ENCODE peak calls at places on chromosomes 2 and 18, in four cellular contexts. L is lower lobe of right lung, T is colonic mucosa, C is upper lobe of right lung. P is an unnamed sample.

GRCh38 chr2:36545871-36546416 is 52.0 kb downstream of the FEZ2 start:
- DNase-seq in L (no peak), T (no peak), C (no peak), P (no peak)

GRCh38 chr2:196168181-196168580 is 3.2 kb downstream of the STK17B start:
- DNase-seq in L (no peak), T (no peak), C (no peak), P (no peak)

GRCh38 chr2:158755310-158755709 is 39.8 kb upstream of the DAPL1 start:
- DNase-seq in L (no peak), T (no peak), C (no peak), P (no peak)

GRCh38 chr2:74020717-74021406 is 36.2 kb downstream of the TET3 start:
- DNase-seq in L (peak; percentile 62), T (no peak), C (no peak), P (no peak)

GRCh38 chr2:187532333-187533120 is 21.7 kb downstream of the TFPI start:
- DNase-seq in L (no peak), T (no peak), C (no peak), P (no peak)

GRCh38 chr18:23650963-23651927 is 11.5 kb downstream of the ANKRD29 start:
- DNase-seq in L (no peak), T (no peak), C (no peak), P (no peak)

GRCh38 chr2:41910126-41910525 is 137.7 kb upstream of the PKDCC start:
- DNase-seq in L (no peak), T (no peak), C (no peak), P (peak; percentile 13)

GRCh38 chr2:19750136-19750535 is 151.6 kb downstream of the TTC32 start:
- DNase-seq in L (no peak), T (no peak), C (no peak), P (no peak)

GRCh38 chr2:57880446-57880845 is 166.2 kb upstream of the VRK2 start:
- DNase-seq in L (no peak), T (no peak), C (no peak), P (no peak)

GRCh38 chr2:157427003-157427921 is 16.6 kb downstream of the CYTIP start:
- DNase-seq in L (no peak), T (no peak), C (no peak), P (no peak)

GRCh38 chr18:54931152-54931551 is 28.1 kb downstream of the CCDC68 start:
- DNase-seq in L (no peak), T (no peak), C (no peak), P (no peak)

GRCh38 chr18:78153362-78153761 is 826.3 kb upstream of the SALL3 start:
- DNase-seq in L (no peak), T (no peak), C (no peak), P (no peak)

GRCh38 chr2:85733121-85733960 is 20.4 kb upstream of the ATOH8 start:
- DNase-seq in L (no peak), T (no peak), C (no peak), P (no peak)

GRCh38 chr2:160388464-160389263 is 104.9 kb downstream of the RBMS1 start:
- DNase-seq in L (peak; percentile 55), T (peak; percentile 43), C (no peak), P (no peak)

GRCh38 chr2:9752441-9753275 is 90.6 kb upstream of the TAF1B start:
- DNase-seq in L (no peak), T (no peak), C (no peak), P (no peak)

GRCh38 chr2:173803344-173803893 is 161.8 kb downstream of the SP3 start:
- DNase-seq in L (no peak), T (no peak), C (no peak), P (no peak)

GRCh38 chr2:112926707-112927106 is 15.7 kb downstream of the IL37 start:
- DNase-seq in L (no peak), T (peak; percentile 12), C (no peak), P (no peak)

GRCh38 chr2:85971369-85971768 is 82.6 kb upstream of the ST3GAL5 start:
- DNase-seq in L (no peak), T (no peak), C (no peak), P (peak; percentile 7)

GRCh38 chr2:149860276-149860921 is 272.8 kb upstream of the MMADHC start:
- DNase-seq in L (no peak), T (peak; percentile 19), C (no peak), P (no peak)

GRCh38 chr2:54074636-54075341 is 40.6 kb upstream of the ACYP2 start:
- DNase-seq in L (no peak), T (no peak), C (no peak), P (no peak)

GRCh38 chr2:30334738-30335426 is 103.5 kb downstream of the LBH start:
- DNase-seq in L (no peak), T (no peak), C (no peak), P (no peak)

GRCh38 chr18:79568543-79569205 is 110.9 kb upstream of the CTDP1 start:
- DNase-seq in L (no peak), T (no peak), C (peak; percentile 42), P (no peak)

GRCh38 chr18:79502785-79503184 is 107.1 kb downstream of the NFATC1 start:
- DNase-seq in L (no peak), T (no peak), C (no peak), P (peak; percentile 23)

GRCh38 chr2:166373951-166374350 is 1.8 kb downstream of the SCN9A start:
- DNase-seq in L (no peak), T (no peak), C (no peak), P (no peak)

GRCh38 chr2:241673797-241674725 is 12.6 kb downstream of the DTYMK start:
- DNase-seq in L (no peak), T (no peak), C (no peak), P (no peak)

GRCh38 chr2:103174711-103175110 is 412.9 kb downstream of the TMEM182 start:
- DNase-seq in L (no peak), T (no peak), C (no peak), P (no peak)

GRCh38 chr2:38966006-38966405 is 76.3 kb downstream of the ARHGEF33 start:
- DNase-seq in L (no peak), T (no peak), C (no peak), P (no peak)

GRCh38 chr2:46487667-46488333 is 8.4 kb downstream of the TMEM247 start:
- DNase-seq in L (peak; percentile 74), T (peak; percentile 52), C (peak; percentile 83), P (no peak)

GRCh38 chr2:70510213-70510820 is 43.3 kb downstream of the TGFA start:
- DNase-seq in L (no peak), T (no peak), C (no peak), P (peak; percentile 11)

GRCh38 chr2:169165791-169166190 is 96.4 kb downstream of the DHRS9 start:
- DNase-seq in L (no peak), T (no peak), C (no peak), P (no peak)

GRCh38 chr2:165539985-165540384 is 70.5 kb downstream of the CSRNP3 start:
- DNase-seq in L (no peak), T (no peak), C (no peak), P (no peak)

GRCh38 chr2:140376686-140377085 is 1596.5 kb upstream of the NXPH2 start:
- DNase-seq in L (no peak), T (no peak), C (no peak), P (no peak)

GRCh38 chr2:201795608-201796477 is 10.5 kb upstream of the CDK15 start:
- DNase-seq in L (no peak), T (no peak), C (no peak), P (no peak)

GRCh38 chr2:234714711-234715110 is 217.8 kb upstream of the ARL4C start:
- DNase-seq in L (no peak), T (no peak), C (no peak), P (peak; percentile 70)

GRCh38 chr2:149427371-149427770 is 97.0 kb downstream of the LYPD6 start:
- DNase-seq in L (no peak), T (no peak), C (no peak), P (no peak)

GRCh38 chr2:36413218-36413617 is 57.6 kb downstream of the CRIM1 start:
- DNase-seq in L (no peak), T (no peak), C (no peak), P (no peak)

DNA sequence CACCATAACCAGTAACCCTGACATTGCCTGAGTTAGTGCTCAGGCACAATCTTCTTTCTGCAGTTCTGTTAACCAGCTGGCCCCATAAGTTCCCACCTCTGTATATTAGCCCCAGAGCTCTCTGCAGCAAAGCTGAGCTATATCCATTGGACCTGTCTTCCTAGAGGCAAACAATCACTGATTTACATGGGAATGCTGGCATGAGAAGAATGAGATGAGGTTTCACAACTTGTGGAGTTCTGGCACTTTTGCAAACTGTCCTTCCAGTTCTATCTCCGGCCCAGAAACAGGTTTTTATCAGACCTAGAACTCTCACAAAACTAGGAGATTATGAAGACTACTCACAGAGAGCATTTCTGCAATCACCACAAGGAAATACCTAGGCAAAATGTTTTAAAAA is 7.9 kb upstream of the CCBE1 start:
- DNase-seq in L (no peak), T (no peak), C (no peak), P (no peak)
- TF ChIP-seq CTCF in L (no peak), T (no peak), C (no peak), P (no peak)

GRCh38 chr2:15943378-15943851 is 3.1 kb downstream of the MYCN start:
- DNase-seq in L (no peak), T (peak; percentile 37), C (no peak), P (no peak)
- TF ChIP-seq CTCF in L (peak; percentile 24), T (peak; percentile 35), C (peak; percentile 39), P (peak; percentile 36)

GRCh38 chr2:171568085-171568484 is 45.8 kb downstream of the CYBRD1 start:
- DNase-seq in L (no peak), T (no peak), C (no peak), P (no peak)
- TF ChIP-seq CTCF in L (no peak), T (no peak), C (no peak), P (peak; percentile 39)

GRCh38 chr2:94877129-94877528 is 5.9 kb downstream of the TEKT4 start:
- DNase-seq in L (no peak), T (no peak), C (no peak), P (no peak)
- TF ChIP-seq CTCF in L (no peak), T (no peak), C (no peak), P (no peak)

DNA sequence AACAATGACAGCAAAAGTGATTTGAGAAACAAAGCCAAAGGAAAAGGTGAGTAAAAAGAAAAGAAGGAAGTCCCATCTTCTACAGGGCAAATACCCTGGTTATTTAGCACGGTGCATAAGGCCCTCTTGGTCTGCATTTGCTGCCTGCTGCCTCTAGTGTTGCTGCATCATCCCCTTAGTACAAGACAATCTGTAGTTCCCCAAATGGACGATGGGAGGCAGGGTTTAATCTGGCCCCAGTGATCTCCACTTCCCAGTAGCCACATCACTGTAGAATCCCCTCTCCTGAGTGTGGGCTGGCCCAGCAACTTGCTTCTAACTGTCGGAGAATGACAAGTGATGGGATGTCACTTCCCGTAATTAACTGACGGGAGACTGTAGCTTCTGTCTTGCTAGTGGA is 85.1 kb downstream of the CTAGE1 start:
- DNase-seq in L (no peak), T (no peak), C (no peak), P (no peak)
- TF ChIP-seq CTCF in L (no peak), T (no peak), C (no peak), P (no peak)

DNA sequence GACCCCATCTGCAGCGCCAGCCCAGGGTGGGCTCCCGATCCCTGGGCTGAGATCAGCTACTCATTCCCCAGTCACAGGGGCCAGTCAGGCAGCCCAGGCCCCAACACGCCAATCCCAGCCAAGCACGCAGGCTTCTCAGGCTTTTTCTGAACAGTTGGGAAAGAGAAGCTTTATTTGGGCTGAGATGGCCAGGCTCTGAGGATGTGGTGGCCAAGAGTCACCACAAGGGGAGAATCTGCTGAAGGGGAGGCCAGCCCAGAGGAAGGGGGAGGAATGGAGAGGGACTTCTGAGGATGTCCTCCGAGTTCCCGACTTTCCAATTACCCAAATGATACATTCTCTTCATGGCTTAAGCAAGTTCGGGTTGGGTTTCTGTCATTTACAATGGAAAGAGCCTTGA is 2.8 kb upstream of the DIPK1C start:
- DNase-seq in L (no peak), T (no peak), C (no peak), P (peak; percentile 57)
- TF ChIP-seq CTCF in L (no peak), T (no peak), C (peak; percentile 9), P (peak; percentile 13)

GRCh38 chr18:493974-494601 is 6.4 kb downstream of the COLEC12 start:
- DNase-seq in L (no peak), T (no peak), C (no peak), P (no peak)
- TF ChIP-seq CTCF in L (no peak), T (no peak), C (no peak), P (no peak)